ENCODE peak calls at places on chromosomes 16 and 17, in five cellular contexts. One of them, this sample, is unnamed. For H3K27me3 and H3K4me1, the result is how much of the 10 kb centered on the place peaks cover.

GRCh38 chr17:18185391-18185790 is 1.8 kb downstream of the ALKBH5 start:
- DNase-seq in breast epithelium: no peak
- DNase-seq in cardiac muscle cell: peak
- DNase-seq in HCT116: no peak
- DNase-seq in tibial nerve: no peak
- DNase-seq in this sample: no peak

GRCh38 chr17:55435408-55435807 is 13.8 kb upstream of the MMD start:
- DNase-seq in HCT116: no peak
- DNase-seq in tibial nerve: no peak
- DNase-seq in breast epithelium: no peak
- DNase-seq in cardiac muscle cell: no peak
- DNase-seq in this sample: no peak

GRCh38 chr17:43330876-43331639 is 67.7 kb upstream of the ARL4D start:
- DNase-seq in breast epithelium: no peak
- DNase-seq in tibial nerve: no peak
- DNase-seq in HCT116: no peak
- DNase-seq in cardiac muscle cell: peak
- DNase-seq in this sample: no peak

GRCh38 chr16:13122074-13122473 is 220.7 kb downstream of the SHISA9 start:
- DNase-seq in tibial nerve: no peak
- DNase-seq in cardiac muscle cell: no peak
- DNase-seq in breast epithelium: no peak
- DNase-seq in HCT116: no peak
- DNase-seq in this sample: no peak

GRCh38 chr17:27671591-27671910 is 40.6 kb downstream of the LGALS9 start:
- DNase-seq in HCT116: no peak
- DNase-seq in breast epithelium: no peak
- DNase-seq in cardiac muscle cell: no peak
- DNase-seq in tibial nerve: no peak
- DNase-seq in this sample: no peak

GRCh38 chr17:7538050-7538449 is 10.8 kb upstream of the TNFSF12 start:
- DNase-seq in tibial nerve: no peak
- DNase-seq in HCT116: no peak
- DNase-seq in breast epithelium: no peak
- DNase-seq in cardiac muscle cell: no peak
- DNase-seq in this sample: no peak

GRCh38 chr17:73089918-73090317 is 2.6 kb downstream of the SLC39A11 start:
- DNase-seq in cardiac muscle cell: no peak
- DNase-seq in breast epithelium: no peak
- DNase-seq in HCT116: no peak
- DNase-seq in tibial nerve: no peak
- DNase-seq in this sample: no peak

GRCh38 chr16:9840761-9841665 is 341.2 kb downstream of the GRIN2A start:
- DNase-seq in breast epithelium: no peak
- DNase-seq in cardiac muscle cell: no peak
- DNase-seq in HCT116: no peak
- DNase-seq in tibial nerve: no peak
- DNase-seq in this sample: no peak

GRCh38 chr17:6558932-6559752 is 2.8 kb upstream of the PITPNM3 start:
- DNase-seq in breast epithelium: no peak
- DNase-seq in tibial nerve: no peak
- DNase-seq in cardiac muscle cell: peak
- DNase-seq in HCT116: no peak
- DNase-seq in this sample: no peak

GRCh38 chr16:72124761-72125634 is 31.4 kb downstream of the DHX38 start:
- DNase-seq in cardiac muscle cell: peak
- DNase-seq in tibial nerve: no peak
- DNase-seq in HCT116: peak
- DNase-seq in breast epithelium: peak
- DNase-seq in this sample: peak

GRCh38 chr17:4853195-4853762 is 20.1 kb downstream of the MINK1 start:
- DNase-seq in cardiac muscle cell: no peak
- DNase-seq in tibial nerve: no peak
- DNase-seq in breast epithelium: no peak
- DNase-seq in HCT116: no peak
- DNase-seq in this sample: no peak

GRCh38 chr17:2901582-2901981 is 105.3 kb downstream of the RAP1GAP2 start:
- DNase-seq in HCT116: no peak
- DNase-seq in cardiac muscle cell: no peak
- DNase-seq in tibial nerve: no peak
- DNase-seq in breast epithelium: no peak
- DNase-seq in this sample: no peak

GRCh38 chr17:81419333-81419885 is 24.2 kb downstream of the BAHCC1 start:
- DNase-seq in tibial nerve: peak
- DNase-seq in cardiac muscle cell: peak
- DNase-seq in HCT116: peak
- DNase-seq in breast epithelium: peak
- DNase-seq in this sample: no peak

GRCh38 chr16:81551141-81551808 is 106.7 kb downstream of the CMIP start:
- DNase-seq in breast epithelium: no peak
- DNase-seq in cardiac muscle cell: peak
- DNase-seq in HCT116: no peak
- DNase-seq in tibial nerve: no peak
- DNase-seq in this sample: no peak

GRCh38 chr17:72122668-72123495 is 2.1 kb downstream of the SOX9 start:
- DNase-seq in tibial nerve: no peak
- DNase-seq in HCT116: no peak
- DNase-seq in cardiac muscle cell: peak
- DNase-seq in breast epithelium: no peak
- DNase-seq in this sample: no peak

GRCh38 chr16:68416057-68417046 is 32.0 kb downstream of the SMPD3 start:
- DNase-seq in cardiac muscle cell: no peak
- DNase-seq in breast epithelium: peak
- DNase-seq in tibial nerve: no peak
- DNase-seq in HCT116: no peak
- DNase-seq in this sample: no peak

GRCh38 chr16:19118938-19119431 is 5.2 kb downstream of the ITPRIPL2 start:
- DNase-seq in cardiac muscle cell: peak
- DNase-seq in breast epithelium: peak
- DNase-seq in tibial nerve: no peak
- DNase-seq in HCT116: no peak
- DNase-seq in this sample: no peak

GRCh38 chr17:57956311-57957119 is 1.3 kb upstream of the CUEDC1 start:
- DNase-seq in breast epithelium: peak
- DNase-seq in cardiac muscle cell: no peak
- DNase-seq in HCT116: no peak
- DNase-seq in tibial nerve: no peak
- DNase-seq in this sample: no peak

GRCh38 chr17:48483471-48484131 is 47.2 kb downstream of the HOXB1 start:
- DNase-seq in breast epithelium: peak
- DNase-seq in cardiac muscle cell: peak
- DNase-seq in HCT116: peak
- DNase-seq in tibial nerve: no peak
- DNase-seq in this sample: no peak

GRCh38 chr17:74280093-74280513 is 6.1 kb downstream of the DNAI2 start:
- DNase-seq in HCT116: no peak
- DNase-seq in cardiac muscle cell: no peak
- DNase-seq in breast epithelium: no peak
- DNase-seq in tibial nerve: no peak
- DNase-seq in this sample: peak

GRCh38 chr16:27097671-27098275 is 31.0 kb downstream of the C16orf82 start:
- DNase-seq in tibial nerve: peak
- DNase-seq in cardiac muscle cell: peak
- DNase-seq in breast epithelium: peak
- DNase-seq in HCT116: no peak
- DNase-seq in this sample: no peak

GRCh38 chr17:58325976-58326468 is 2.6 kb downstream of the TSPOAP1 start:
- DNase-seq in HCT116: no peak
- DNase-seq in cardiac muscle cell: no peak
- DNase-seq in tibial nerve: no peak
- DNase-seq in breast epithelium: no peak
- DNase-seq in this sample: no peak

DNA sequence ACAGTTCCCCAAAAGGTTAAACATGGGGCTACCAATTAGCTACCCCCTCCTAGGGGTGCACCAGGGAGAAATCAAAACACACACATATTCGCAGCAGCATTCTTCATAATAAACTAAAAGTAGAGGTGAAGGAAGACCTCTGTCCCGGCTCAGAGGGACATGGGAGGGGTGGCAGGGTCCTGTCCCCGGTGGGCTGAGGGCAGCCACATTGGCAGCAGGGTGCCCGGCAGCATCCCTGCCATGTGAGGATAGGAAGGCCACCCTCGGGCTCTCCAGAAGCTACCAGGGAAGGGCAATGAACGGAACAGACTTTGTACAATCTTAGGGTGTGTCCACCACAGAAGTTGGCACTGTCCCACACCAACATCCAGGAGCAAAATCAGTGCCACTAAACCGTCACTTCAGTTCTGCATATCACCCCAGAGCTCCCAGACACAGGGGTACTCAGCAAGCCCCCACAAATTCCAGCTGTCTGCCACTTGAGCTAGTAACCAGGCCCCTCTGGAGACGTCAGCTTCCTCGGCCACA is 3.1 kb upstream of the DNAH17 start:
- DNase-seq in cardiac muscle cell: no peak
- DNase-seq in tibial nerve: no peak
- DNase-seq in breast epithelium: no peak
- DNase-seq in HCT116: no peak
- DNase-seq in this sample: no peak
- H3K27me3 ChIP-seq in cardiac muscle cell: under half
- H3K27me3 ChIP-seq in tibial nerve: under half
- H3K27me3 ChIP-seq in breast epithelium: under half
- H3K27me3 ChIP-seq in HCT116: under half
- H3K27me3 ChIP-seq in this sample: under half

GRCh38 chr17:65553646-65554567 is 7.5 kb downstream of the AXIN2 start:
- DNase-seq in breast epithelium: no peak
- DNase-seq in tibial nerve: no peak
- DNase-seq in cardiac muscle cell: peak
- DNase-seq in HCT116: no peak
- DNase-seq in this sample: no peak

GRCh38 chr17:65550758-65551157 is 10.7 kb downstream of the AXIN2 start:
- DNase-seq in HCT116: no peak
- DNase-seq in cardiac muscle cell: no peak
- DNase-seq in breast epithelium: no peak
- DNase-seq in tibial nerve: no peak
- DNase-seq in this sample: no peak

GRCh38 chr17:65553009-65553645 is 8.3 kb downstream of the AXIN2 start:
- DNase-seq in cardiac muscle cell: peak
- DNase-seq in breast epithelium: no peak
- DNase-seq in tibial nerve: no peak
- DNase-seq in HCT116: no peak
- DNase-seq in this sample: no peak

GRCh38 chr17:65551641-65552040 is 9.8 kb downstream of the AXIN2 start:
- DNase-seq in tibial nerve: no peak
- DNase-seq in HCT116: no peak
- DNase-seq in breast epithelium: no peak
- DNase-seq in cardiac muscle cell: no peak
- DNase-seq in this sample: no peak

DNA sequence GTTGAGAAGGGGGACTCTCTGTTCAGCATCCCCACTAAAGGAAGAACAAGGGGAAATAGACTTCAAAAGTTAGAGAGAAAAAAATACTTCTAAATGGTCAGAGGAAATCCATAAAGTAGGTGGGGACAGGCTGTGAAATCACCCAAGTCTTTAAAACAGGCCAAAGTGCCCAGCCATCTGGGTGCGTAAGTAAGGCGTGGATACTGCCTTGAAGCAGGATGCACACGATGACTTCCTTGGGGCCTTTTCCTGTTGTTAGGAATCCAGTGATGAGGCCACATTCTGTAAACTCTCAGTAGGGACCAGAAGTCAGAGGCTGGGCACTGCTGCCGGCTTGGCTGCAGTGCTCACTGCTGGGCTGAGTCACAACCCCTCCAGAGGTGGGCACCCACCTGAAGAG is 9.2 kb downstream of the AXIN2 start:
- DNase-seq in tibial nerve: no peak
- DNase-seq in cardiac muscle cell: no peak
- DNase-seq in breast epithelium: no peak
- DNase-seq in HCT116: no peak
- DNase-seq in this sample: no peak
- H3K4me1 ChIP-seq in tibial nerve: under half
- H3K4me1 ChIP-seq in cardiac muscle cell: under half
- H3K4me1 ChIP-seq in breast epithelium: under half
- H3K4me1 ChIP-seq in HCT116: under half
- H3K4me1 ChIP-seq in this sample: under half

GRCh38 chr16:85165781-85166180 is 53.5 kb upstream of the CIBAR2 start:
- DNase-seq in HCT116: no peak
- DNase-seq in cardiac muscle cell: no peak
- DNase-seq in tibial nerve: no peak
- DNase-seq in breast epithelium: no peak
- DNase-seq in this sample: no peak

GRCh38 chr16:85167589-85168537 is 55.6 kb upstream of the CIBAR2 start:
- DNase-seq in cardiac muscle cell: no peak
- DNase-seq in breast epithelium: no peak
- DNase-seq in HCT116: no peak
- DNase-seq in tibial nerve: no peak
- DNase-seq in this sample: no peak

GRCh38 chr16:85168732-85169256 is 56.5 kb upstream of the CIBAR2 start:
- DNase-seq in HCT116: no peak
- DNase-seq in cardiac muscle cell: peak
- DNase-seq in tibial nerve: peak
- DNase-seq in breast epithelium: no peak
- DNase-seq in this sample: no peak

GRCh38 chr16:85166281-85166680 is 54.0 kb upstream of the CIBAR2 start:
- DNase-seq in tibial nerve: no peak
- DNase-seq in breast epithelium: no peak
- DNase-seq in HCT116: no peak
- DNase-seq in cardiac muscle cell: no peak
- DNase-seq in this sample: no peak

GRCh38 chr16:85166699-85167588 is 54.7 kb upstream of the CIBAR2 start:
- DNase-seq in breast epithelium: no peak
- DNase-seq in tibial nerve: no peak
- DNase-seq in HCT116: no peak
- DNase-seq in cardiac muscle cell: no peak
- DNase-seq in this sample: no peak
- H3K27me3 ChIP-seq in breast epithelium: under half
- H3K27me3 ChIP-seq in tibial nerve: under half
- H3K27me3 ChIP-seq in HCT116: under half
- H3K27me3 ChIP-seq in cardiac muscle cell: under half
- H3K27me3 ChIP-seq in this sample: under half

GRCh38 chr17:1040216-1040600 is 43.3 kb downstream of the TIMM22 start:
- DNase-seq in tibial nerve: peak
- DNase-seq in cardiac muscle cell: peak
- DNase-seq in breast epithelium: peak
- DNase-seq in HCT116: no peak
- DNase-seq in this sample: no peak
- H3K4me1 ChIP-seq in tibial nerve: under half
- H3K4me1 ChIP-seq in cardiac muscle cell: under half
- H3K4me1 ChIP-seq in breast epithelium: under half
- H3K4me1 ChIP-seq in HCT116: under half
- H3K4me1 ChIP-seq in this sample: under half

DNA sequence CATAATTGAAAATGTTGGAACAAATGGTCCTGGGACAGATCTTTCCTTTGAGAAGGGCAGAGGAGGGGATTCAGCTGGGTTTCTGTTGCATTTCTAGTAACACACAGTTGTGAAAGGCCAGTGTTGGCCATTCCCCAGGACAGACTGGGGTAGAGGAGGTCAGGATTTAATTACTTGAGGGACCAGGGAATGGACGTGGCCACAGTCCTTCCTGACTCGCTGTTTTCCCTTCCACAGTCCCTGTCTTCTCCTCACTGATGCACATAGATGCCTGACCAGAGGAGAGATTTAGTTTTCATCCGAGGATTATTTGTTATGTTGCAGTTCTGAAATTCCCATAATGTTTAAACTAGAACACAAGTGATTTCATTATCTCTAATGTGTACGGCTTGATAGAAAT is 25.2 kb upstream of the HEATR6 start:
- DNase-seq in breast epithelium: no peak
- DNase-seq in tibial nerve: no peak
- DNase-seq in cardiac muscle cell: no peak
- DNase-seq in HCT116: no peak
- DNase-seq in this sample: no peak
- H3K27me3 ChIP-seq in breast epithelium: under half
- H3K27me3 ChIP-seq in tibial nerve: under half
- H3K27me3 ChIP-seq in cardiac muscle cell: under half
- H3K27me3 ChIP-seq in HCT116: under half
- H3K27me3 ChIP-seq in this sample: under half

This sample was measured in CD4-positive, CD25-positive, alpha-beta regulatory T cell.